ENCODE peak calls at places on chromosome 19, in ten cellular contexts. T is NCI-H2171 treated with DMSO at 0.1 percent for 48 hours; Y is endothelial cell; H is T-helper 2 cell; W is GOT3; B is RWPE1; D is glutamatergic neuron; G is effector memory CD4-positive, alpha-beta T cell; E is NCI-H2081; V is esophagus squamous epithelium. L is an unnamed sample.

GRCh38 chr19:38949580-38950367 is 19.0 kb downstream of the MRPS12 start:
- DNase-seq in H (peak), E (peak), B (no peak), G (peak), Y (peak), T (peak), D (peak), V (no peak), W (peak), L (no peak)

GRCh38 chr19:3868770-3869456 is at the start of gene ZFR2:
- DNase-seq in V (no peak), H (peak), E (no peak), D (peak), W (no peak), Y (peak), G (no peak), B (no peak), T (no peak), L (peak)

GRCh38 chr19:56930647-56931592 is 90.4 kb upstream of the PEG3 start:
- DNase-seq in B (no peak), V (no peak), D (no peak), H (no peak), T (no peak), W (no peak), Y (no peak), E (no peak), G (no peak), L (no peak)

GRCh38 chr19:13764101-13764807 is at the start of gene MRI1:
- DNase-seq in W (no peak), B (peak), E (peak), Y (peak), G (peak), H (peak), D (peak), T (peak), V (no peak), L (no peak)

GRCh38 chr19:54506079-54506478 is 3.4 kb downstream of the LAIR2 start:
- DNase-seq in E (no peak), Y (no peak), T (no peak), B (peak), W (no peak), V (no peak), G (no peak), D (no peak), H (no peak), L (no peak)

GRCh38 chr19:31110331-31110730 is 238.9 kb downstream of the TSHZ3 start:
- DNase-seq in D (no peak), W (no peak), B (no peak), H (no peak), T (no peak), E (no peak), Y (peak), V (no peak), G (no peak), L (no peak)

GRCh38 chr19:4676955-4677731 is 7.0 kb upstream of the MYDGF start:
- DNase-seq in H (peak), T (peak), W (no peak), G (no peak), D (peak), B (peak), Y (peak), E (no peak), V (no peak), L (no peak)

GRCh38 chr19:47418595-47419036 is 711 bp downstream of the MEIS3 start:
- DNase-seq in B (no peak), H (no peak), T (no peak), V (no peak), W (no peak), G (no peak), E (no peak), Y (no peak), D (peak), L (no peak)

GRCh38 chr19:41691268-41691970 is 3.3 kb upstream of the CEACAM7 start:
- DNase-seq in V (no peak), W (no peak), D (peak), G (no peak), Y (peak), H (no peak), E (peak), B (peak), T (no peak), L (no peak)

GRCh38 chr19:13574933-13575332 is 68.7 kb upstream of the CACNA1A start:
- DNase-seq in T (no peak), G (no peak), D (peak), H (no peak), B (peak), Y (no peak), W (no peak), V (no peak), E (no peak), L (no peak)

GRCh38 chr19:55909801-55910200 is 22.3 kb downstream of the NLRP13 start:
- DNase-seq in H (no peak), T (no peak), G (no peak), D (no peak), E (no peak), W (no peak), Y (no peak), V (no peak), B (no peak), L (no peak)

GRCh38 chr19:46745521-46746280 is at the start of gene FKRP:
- DNase-seq in D (peak), T (no peak), H (peak), E (no peak), V (no peak), G (no peak), Y (peak), B (no peak), W (no peak), L (no peak)

GRCh38 chr19:17200408-17201079 is 14.6 kb upstream of the USE1 start:
- DNase-seq in D (no peak), Y (no peak), E (no peak), V (no peak), H (no peak), B (no peak), W (no peak), G (no peak), T (no peak), L (no peak)

GRCh38 chr19:14333101-14333871 is 48.0 kb upstream of the ADGRE5 start:
- DNase-seq in D (peak), H (peak), Y (peak), V (no peak), G (no peak), T (no peak), B (peak), W (no peak), E (no peak), L (no peak)

GRCh38 chr19:46890423-46891170 is 29.8 kb downstream of the ARHGAP35 start:
- DNase-seq in G (no peak), D (no peak), E (no peak), W (peak), H (no peak), V (no peak), Y (no peak), T (no peak), B (no peak), L (peak)

GRCh38 chr19:29564574-29565005 is 38.8 kb downstream of the VSTM2B start:
- DNase-seq in H (no peak), D (no peak), G (no peak), V (no peak), B (no peak), T (peak), W (no peak), Y (no peak), E (no peak), L (no peak)